ENCODE peak calls at places on chromosomes 2 and 18, in nine cellular contexts. F is cortex of kidney, A is iris pigment epithelial cell, T is PC-3, R is fibroblast of villous mesenchyme, G is HFFc6, I is left ventricle myocardium superior, V is bronchial epithelial cell, N is neural progenitor cell. X is an unnamed sample.
A peak's percentile ranks its signal among the peaks of the same experiment; 100 is the strongest.

GRCh38 chr2:207239222-207239674 is 73.5 kb upstream of the KLF7 start:
- DNase-seq in N (no peak), F (no peak), I (no peak), G (peak; percentile 99), V (peak; percentile 100), R (peak; percentile 98), T (peak; percentile 84), A (peak; percentile 100), X (no peak)

GRCh38 chr2:71536311-71536710 is 83.0 kb downstream of the DYSF start:
- DNase-seq in I (peak; percentile 16), A (no peak), N (no peak), T (no peak), V (no peak), R (peak; percentile 13), F (no peak), G (peak; percentile 82), X (no peak)

GRCh38 chr18:48950536-48951447 is at the start of gene SMAD7:
- DNase-seq in R (peak; percentile 52), F (no peak), G (no peak), I (peak; percentile 68), N (no peak), A (peak; percentile 61), T (no peak), V (no peak), X (no peak)

GRCh38 chr2:144403940-144404339 is 116.0 kb downstream of the ZEB2 start:
- DNase-seq in N (no peak), G (no peak), A (no peak), V (no peak), T (no peak), R (no peak), F (no peak), I (peak; percentile 78), X (no peak)

GRCh38 chr2:18413794-18414396 is 146.6 kb downstream of the RDH14 start:
- DNase-seq in G (peak; percentile 71), I (no peak), N (no peak), R (peak; percentile 85), F (no peak), A (peak; percentile 91), V (peak; percentile 88), T (peak; percentile 80), X (no peak)

GRCh38 chr2:172842749-172843349 is 107.2 kb downstream of the RAPGEF4 start:
- DNase-seq in G (no peak), R (no peak), N (no peak), V (no peak), F (no peak), I (no peak), A (no peak), T (no peak), X (no peak)

GRCh38 chr2:179825494-179825893 is 35.9 kb downstream of the ZNF385B start:
- DNase-seq in G (no peak), F (no peak), T (no peak), R (peak; percentile 5), N (peak; percentile 21), V (no peak), A (no peak), I (no peak), X (no peak)

GRCh38 chr18:8416212-8417019 is 192.8 kb upstream of the RAB12 start:
- DNase-seq in T (peak; percentile 25), F (no peak), A (peak; percentile 21), I (no peak), V (no peak), N (no peak), R (no peak), G (no peak), X (no peak)

GRCh38 chr18:830315-830901 is 18.4 kb upstream of the YES1 start:
- DNase-seq in G (no peak), A (peak; percentile 64), T (no peak), F (no peak), R (peak; percentile 34), V (peak; percentile 39), N (peak; percentile 39), I (no peak), X (no peak)

GRCh38 chr2:216936954-216937357 is 77.1 kb upstream of the TNP1 start:
- DNase-seq in F (no peak), T (no peak), G (no peak), N (no peak), A (peak; percentile 3), V (peak; percentile 10), I (peak; percentile 57), R (peak; percentile 11), X (no peak)